ENCODE peak calls at places on chromosomes 13 and 19, in four cellular contexts. Y is neural progenitor cell, I is keratinocyte, X is mesendoderm. O is an unnamed sample.

GRCh38 chr19:30344446-30345425 is 27.4 kb upstream of the ZNF536 start:
- DNase-seq in Y (no peak), I (no peak), X (no peak), O (no peak)

GRCh38 chr19:10136936-10137335 is 17.2 kb upstream of the EIF3G start:
- DNase-seq in X (no peak), Y (no peak), I (no peak), O (no peak)

GRCh38 chr13:76826527-76826926 is 59.7 kb downstream of the KCTD12 start:
- DNase-seq in Y (no peak), X (no peak), I (no peak), O (no peak)

GRCh38 chr19:40713939-40714338 is 2.7 kb downstream of the COQ8B start:
- DNase-seq in Y (no peak), I (no peak), X (no peak), O (no peak)

GRCh38 chr13:110212529-110212928 is 94.4 kb downstream of the COL4A1 start:
- DNase-seq in Y (no peak), I (no peak), X (no peak), O (no peak)

GRCh38 chr19:57689750-57690149 is 8.0 kb downstream of the ZNF551 start:
- DNase-seq in X (no peak), Y (no peak), I (peak; percentile 73), O (no peak)

GRCh38 chr13:112877976-112878955 is 90.7 kb upstream of the MCF2L start:
- DNase-seq in I (no peak), X (no peak), Y (no peak), O (no peak)

GRCh38 chr19:34217952-34218817 is 36.2 kb upstream of the GARRE1 start:
- DNase-seq in Y (no peak), I (no peak), X (no peak), O (peak; percentile 24)

GRCh38 chr19:51075998-51076397 is 6.7 kb downstream of the KLK14 start:
- DNase-seq in I (no peak), X (no peak), Y (no peak), O (no peak)

GRCh38 chr13:101875091-101875490 is 422.6 kb downstream of the ITGBL1 start:
- DNase-seq in I (no peak), X (no peak), Y (no peak), O (peak; percentile 11)

GRCh38 chr19:23799321-23799720 is 40.6 kb upstream of the ZNF681 start:
- DNase-seq in I (no peak), X (no peak), Y (no peak), O (no peak)

GRCh38 chr19:4717966-4718701 is 5.5 kb downstream of the DPP9 start:
- DNase-seq in X (no peak), Y (no peak), I (no peak), O (no peak)

GRCh38 chr19:52669586-52669985 is 31.4 kb upstream of the ZNF83 start:
- DNase-seq in Y (no peak), I (no peak), X (no peak), O (no peak)

GRCh38 chr19:31461814-31462539 is 112.7 kb upstream of the TSHZ3 start:
- DNase-seq in I (no peak), Y (no peak), X (peak; percentile 22), O (no peak)

GRCh38 chr13:107157272-107157671 is 589.3 kb upstream of the ARGLU1 start:
- DNase-seq in X (no peak), I (no peak), Y (no peak), O (no peak)

GRCh38 chr19:16078311-16078758 is 2.0 kb downstream of the TPM4 start:
- DNase-seq in Y (peak; percentile 61), I (no peak), X (peak; percentile 74), O (no peak)

GRCh38 chr13:31846182-31846938 is 107.0 kb downstream of the RXFP2 start:
- DNase-seq in Y (peak; percentile 96), I (peak; percentile 2), X (peak; percentile 88), O (peak; percentile 93)

GRCh38 chr19:49403404-49404187 is 15.5 kb downstream of the KASH5 start:
- DNase-seq in X (peak; percentile 98), I (no peak), Y (peak; percentile 90), O (no peak)

GRCh38 chr13:101751488-101751887 is 299.0 kb downstream of the ITGBL1 start:
- DNase-seq in I (peak; percentile 7), Y (no peak), X (peak; percentile 78), O (peak; percentile 52)

GRCh38 chr19:53545271-53546065 is 7.5 kb downstream of the ZNF331 start:
- DNase-seq in I (no peak), X (peak; percentile 13), Y (no peak), O (peak; percentile 42)

GRCh38 chr19:3450796-3451411 is 29.4 kb downstream of the SMIM24 start:
- DNase-seq in Y (no peak), I (peak; percentile 83), X (no peak), O (peak; percentile 73)

GRCh38 chr13:20969182-20969581 is 66.6 kb upstream of the XPO4 start:
- DNase-seq in Y (no peak), I (no peak), X (no peak), O (no peak)

GRCh38 chr19:2138061-2138728 is 13.2 kb downstream of the AP3D1 start:
- DNase-seq in X (no peak), Y (no peak), I (no peak), O (no peak)

GRCh38 chr19:6226012-6226411 is 53.8 kb downstream of the MLLT1 start:
- DNase-seq in Y (no peak), X (no peak), I (no peak), O (no peak)

GRCh38 chr19:38543807-38544568 is 73.8 kb downstream of the MAP4K1 start:
- DNase-seq in I (peak; percentile 89), Y (no peak), X (peak; percentile 76), O (peak; percentile 77)

GRCh38 chr13:109123971-109124370 is 494.6 kb downstream of the MYO16 start:
- DNase-seq in Y (peak; percentile 28), I (no peak), X (peak; percentile 80), O (no peak)

GRCh38 chr19:54481326-54481930 is 8.3 kb upstream of the CDC42EP5 start:
- DNase-seq in Y (peak; percentile 93), I (no peak), X (peak; percentile 77), O (peak; percentile 79)

GRCh38 chr13:41332829-41333228 is 21.8 kb downstream of the NAA16 start:
- DNase-seq in Y (no peak), I (no peak), X (no peak), O (no peak)

GRCh38 chr13:28313579-28313978 is 175.2 kb downstream of the PAN3 start:
- DNase-seq in X (peak; percentile 54), I (no peak), Y (peak; percentile 40), O (peak; percentile 29)

GRCh38 chr13:101416181-101417042 is at the start of gene NALCN:
- DNase-seq in X (peak; percentile 18), I (no peak), Y (peak; percentile 71), O (peak; percentile 40)

GRCh38 chr19:42241279-42241678 is 1.1 kb downstream of the GSK3A start:
- DNase-seq in I (no peak), X (no peak), Y (no peak), O (no peak)

GRCh38 chr19:42235181-42235580 is 7.2 kb downstream of the GSK3A start:
- DNase-seq in X (no peak), Y (no peak), I (no peak), O (no peak)

GRCh38 chr19:42242512-42243409 is at the start of gene GSK3A:
- DNase-seq in X (peak; percentile 100), Y (peak; percentile 99), I (peak; percentile 96), O (peak; percentile 99)

GRCh38 chr19:42242071-42242511 is 311 bp downstream of the GSK3A start:
- DNase-seq in X (no peak), I (no peak), Y (no peak), O (peak; percentile 49)

GRCh38 chr19:42239544-42240220 is 2.7 kb downstream of the GSK3A start:
- DNase-seq in I (no peak), X (no peak), Y (no peak), O (no peak)
- H3K79me2 ChIP-seq in I (peaks cover 39% of the 10 kb centered on the region), X (peaks cover 12% of the 10 kb centered on the region), Y (peaks cover 28% of the 10 kb centered on the region), O (peaks cover 43% of the 10 kb centered on the region)

GRCh38 chr13:33351324-33351723 is 65.8 kb upstream of the STARD13 start:
- DNase-seq in X (no peak), Y (no peak), I (no peak), O (no peak)
- H3K4me3 ChIP-seq in X (no peak overlapping the region), Y (no peak overlapping the region), I (no peak overlapping the region), O (no peak overlapping the region)

GRCh38 chr13:46111151-46111550 is 6.3 kb upstream of the CPB2 start:
- DNase-seq in I (no peak), Y (no peak), X (no peak), O (no peak)
- H3K4me1 ChIP-seq in I (no peaks in the 10 kb centered on the region), Y (no peaks in the 10 kb centered on the region), X (no peaks in the 10 kb centered on the region), O (no peaks in the 10 kb centered on the region)

GRCh38 chr13:19845758-19846157 is 17.7 kb downstream of the ZMYM5 start:
- DNase-seq in Y (no peak), I (peak; percentile 79), X (peak; percentile 11), O (peak; percentile 72)
- H3K79me2 ChIP-seq in Y (peaks cover 63% of the 10 kb centered on the region), I (peaks cover 47% of the 10 kb centered on the region), X (no peaks in the 10 kb centered on the region), O (peaks cover 87% of the 10 kb centered on the region)